ENCODE peak calls at places on chromosome 11, in six cellular contexts. F is heart left ventricle; O is GM12878; R is activated naive CD4-positive, alpha-beta T cell treated with anti-CD3 and anti-CD28 coated beads, Interleukin-2, amount 50 U/mL, for 72 hours; D is naive thymus-derived CD4-positive, alpha-beta T cell; Z is gastroesophageal sphincter. V is an unnamed sample.

GRCh38 chr11:10441652-10442503 is 13.2 kb upstream of the AMPD3 start:
- ATAC-seq in F (no peak), O (peak; percentile 96), R (peak; percentile 83), D (peak; percentile 67), Z (no peak), V (peak; percentile 96)

GRCh38 chr11:71252434-71252781 is at the start of gene SHANK2:
- ATAC-seq in F (no peak), O (peak; percentile 27), R (no peak), D (no peak), Z (no peak), V (peak; percentile 40)

GRCh38 chr11:57626895-57627294 is 22.8 kb downstream of the YPEL4 start:
- ATAC-seq in F (no peak), O (no peak), R (no peak), D (no peak), Z (no peak), V (no peak)

GRCh38 chr11:76173663-76174062 is 32.6 kb downstream of the WNT11 start:
- ATAC-seq in F (no peak), O (no peak), R (no peak), D (no peak), Z (no peak), V (no peak)

GRCh38 chr11:119716475-119717057 is 12.4 kb downstream of the NECTIN1 start:
- ATAC-seq in F (no peak), O (no peak), R (no peak), D (no peak), Z (no peak), V (no peak)

GRCh38 chr11:96204366-96204659 is 138.7 kb downstream of the MAML2 start:
- ATAC-seq in F (no peak), O (no peak), R (no peak), D (no peak), Z (no peak), V (no peak)

GRCh38 chr11:102216433-102217163 is 100.7 kb upstream of the BIRC3 start:
- ATAC-seq in F (no peak), O (no peak), R (no peak), D (no peak), Z (peak; percentile 80), V (no peak)

GRCh38 chr11:1963864-1964263 is 16.7 kb downstream of the MRPL23 start:
- ATAC-seq in F (no peak), O (no peak), R (no peak), D (no peak), Z (no peak), V (no peak)

GRCh38 chr11:121870202-121871045 is 245.6 kb downstream of the BLID start:
- ATAC-seq in F (peak; percentile 68), O (no peak), R (no peak), D (no peak), Z (peak; percentile 90), V (no peak)

GRCh38 chr11:80733776-80734175 is 1292.9 kb upstream of the TENM4 start:
- ATAC-seq in F (no peak), O (no peak), R (no peak), D (no peak), Z (no peak), V (no peak)

GRCh38 chr11:31910950-31911576 is 99.9 kb upstream of the PAX6 start:
- ATAC-seq in F (no peak), O (no peak), R (no peak), D (no peak), Z (no peak), V (no peak)

GRCh38 chr11:48001438-48002021 is 21.2 kb downstream of the PTPRJ start:
- ATAC-seq in F (peak; percentile 56), O (peak; percentile 82), R (peak; percentile 84), D (peak; percentile 97), Z (peak; percentile 16), V (peak; percentile 95)

GRCh38 chr11:119684361-119685072 is 44.5 kb downstream of the NECTIN1 start:
- ATAC-seq in F (peak; percentile 21), O (no peak), R (peak; percentile 69), D (peak; percentile 43), Z (no peak), V (no peak)

GRCh38 chr11:67614730-67615454 is 8.2 kb downstream of the NDUFV1 start:
- ATAC-seq in F (peak; percentile 4), O (no peak), R (peak; percentile 30), D (no peak), Z (no peak), V (no peak)

GRCh38 chr11:94838027-94838610 is 70.0 kb downstream of the AMOTL1 start:
- ATAC-seq in F (no peak), O (no peak), R (no peak), D (no peak), Z (no peak), V (no peak)

GRCh38 chr11:10878408-10879214 is 20.8 kb upstream of the ZBED5 start:
- ATAC-seq in F (peak; percentile 64), O (peak; percentile 80), R (peak; percentile 72), D (peak; percentile 89), Z (peak; percentile 51), V (no peak)

GRCh38 chr11:124320097-124320496 is at the start of gene OR8D2:
- ATAC-seq in F (no peak), O (no peak), R (no peak), D (no peak), Z (no peak), V (no peak)

GRCh38 chr11:64861227-64861970 is 16.9 kb upstream of the CDC42BPG start:
- ATAC-seq in F (no peak), O (no peak), R (no peak), D (no peak), Z (no peak), V (no peak)

GRCh38 chr11:108670381-108670930 is 5.6 kb downstream of the DDX10 start:
- ATAC-seq in F (no peak), O (no peak), R (no peak), D (no peak), Z (no peak), V (no peak)

GRCh38 chr11:606245-606644 is 9.5 kb downstream of the IRF7 start:
- ATAC-seq in F (peak; percentile 90), O (no peak), R (no peak), D (no peak), Z (peak; percentile 90), V (no peak)

GRCh38 chr11:62435741-62436485 is 17.1 kb downstream of the SCGB1A1 start:
- ATAC-seq in F (peak; percentile 43), O (peak; percentile 55), R (no peak), D (peak; percentile 73), Z (no peak), V (peak; percentile 77)

GRCh38 chr11:29280452-29280851 is 736.4 kb downstream of the KCNA4 start:
- ATAC-seq in F (no peak), O (peak; percentile 93), R (no peak), D (no peak), Z (no peak), V (no peak)

GRCh38 chr11:118618115-118618990 is 10.9 kb downstream of the PHLDB1 start:
- ATAC-seq in F (peak; percentile 1), O (no peak), R (no peak), D (no peak), Z (peak; percentile 60), V (no peak)

GRCh38 chr11:1869427-1870325 is 16.8 kb downstream of the LSP1 start:
- ATAC-seq in F (peak; percentile 30), O (no peak), R (no peak), D (no peak), Z (peak; percentile 30), V (no peak)

GRCh38 chr11:64290352-64290751 is 750 bp upstream of the KCNK4 start:
- ATAC-seq in F (no peak), O (no peak), R (no peak), D (no peak), Z (no peak), V (no peak)

GRCh38 chr11:8247312-8247711 is 16.4 kb downstream of the LMO1 start:
- ATAC-seq in F (no peak), O (peak; percentile 88), R (peak; percentile 28), D (no peak), Z (no peak), V (no peak)

GRCh38 chr11:41382927-41383326 is 76.5 kb downstream of the LRRC4C start:
- ATAC-seq in F (no peak), O (no peak), R (no peak), D (no peak), Z (no peak), V (no peak)

GRCh38 chr11:130582994-130583393 is 134.5 kb downstream of the ADAMTS15 start:
- ATAC-seq in F (no peak), O (no peak), R (no peak), D (no peak), Z (peak; percentile 33), V (no peak)

GRCh38 chr11:16356057-16356750 is at the start of gene SOX6:
- ATAC-seq in F (peak; percentile 68), O (no peak), R (no peak), D (no peak), Z (no peak), V (no peak)

GRCh38 chr11:46144741-46145140 is 23.5 kb upstream of the PHF21A start:
- ATAC-seq in F (no peak), O (no peak), R (no peak), D (no peak), Z (no peak), V (no peak)

GRCh38 chr11:134751825-134752224 is 339.8 kb upstream of the B3GAT1 start:
- ATAC-seq in F (no peak), O (no peak), R (no peak), D (no peak), Z (no peak), V (no peak)

GRCh38 chr11:121741954-121742361 is 289.2 kb upstream of the SORL1-AS1 start:
- ATAC-seq in F (peak; percentile 97), O (no peak), R (no peak), D (no peak), Z (peak; percentile 94), V (no peak)

GRCh38 chr11:116096596-116096995 is 592.4 kb upstream of the CADM1 start:
- ATAC-seq in F (no peak), O (no peak), R (no peak), D (no peak), Z (no peak), V (no peak)

GRCh38 chr11:118778898-118779297 is 12.1 kb downstream of the DDX6 start:
- ATAC-seq in F (no peak), O (no peak), R (no peak), D (no peak), Z (no peak), V (no peak)

GRCh38 chr11:78046486-78046854 is 17.2 kb upstream of the THRSP start:
- ATAC-seq in F (no peak), O (peak; percentile 13), R (no peak), D (no peak), Z (no peak), V (no peak)

GRCh38 chr11:959027-959426 is 33.4 kb downstream of the AP2A2 start:
- ATAC-seq in F (no peak), O (no peak), R (no peak), D (no peak), Z (no peak), V (no peak)

GRCh38 chr11:15958939-15959338 is 397.4 kb downstream of the SOX6 start:
- ATAC-seq in F (peak; percentile 37), O (no peak), R (no peak), D (no peak), Z (no peak), V (no peak)

GRCh38 chr11:17393472-17393871 is 5.0 kb upstream of the KCNJ11 start:
- ATAC-seq in F (no peak), O (no peak), R (no peak), D (no peak), Z (no peak), V (no peak)

GRCh38 chr11:414333-414857 is 404 bp downstream of the SIGIRR start:
- ATAC-seq in F (no peak), O (peak; percentile 41), R (peak; percentile 30), D (peak; percentile 35), Z (no peak), V (peak; percentile 34)